ENCODE peak calls at places on chromosome 22, in six cellular contexts. F, B, C, T, S and M are unnamed samples.

GRCh38 chr22:47049078-47049609 is 286.7 kb downstream of the TBC1D22A start:
- DNase-seq in F (peak; percentile 53), B (no peak), S (no peak), T (no peak), C (no peak), M (no peak)

GRCh38 chr22:23286296-23286695 is 106.0 kb downstream of the BCR start:
- DNase-seq in C (no peak), F (no peak), B (no peak), T (no peak), S (no peak), M (no peak)

GRCh38 chr22:42328130-42328821 is 57.8 kb upstream of the TCF20 start:
- DNase-seq in S (no peak), C (no peak), T (no peak), F (no peak), B (no peak), M (no peak)

GRCh38 chr22:23179381-23180294 is 671 bp upstream of the BCR start:
- DNase-seq in S (peak; percentile 61), C (no peak), B (no peak), F (peak; percentile 85), T (no peak), M (no peak)

GRCh38 chr22:26045051-26045450 is 124.2 kb upstream of the SEZ6L start:
- DNase-seq in C (no peak), S (no peak), T (no peak), F (no peak), B (no peak), M (no peak)

GRCh38 chr22:21621891-21622623 is 7.8 kb downstream of the YDJC start:
- DNase-seq in T (no peak), F (no peak), C (no peak), S (peak; percentile 52), B (no peak), M (no peak)

GRCh38 chr22:48089601-48090331 is 1327.3 kb downstream of the TBC1D22A start:
- DNase-seq in S (peak; percentile 48), F (peak; percentile 81), B (no peak), C (no peak), T (peak; percentile 13), M (no peak)

GRCh38 chr22:48152154-48152775 is 1389.8 kb downstream of the TBC1D22A start:
- DNase-seq in B (no peak), T (no peak), F (no peak), C (no peak), S (no peak), M (no peak)

GRCh38 chr22:25139062-25139461 is 60.6 kb upstream of the CRYBB3 start:
- DNase-seq in S (no peak), T (peak; percentile 52), B (no peak), F (no peak), C (no peak), M (no peak)

GRCh38 chr22:25054943-25055511 is 102.5 kb downstream of the KIAA1671 start:
- DNase-seq in S (peak; percentile 76), T (no peak), B (no peak), F (no peak), C (no peak), M (no peak)

GRCh38 chr22:23053051-23053707 is 17.1 kb upstream of the GNAZ start:
- DNase-seq in B (no peak), S (no peak), F (peak; percentile 11), T (no peak), C (no peak), M (no peak)

GRCh38 chr22:39457546-39458442 is 982 bp downstream of the MGAT3 start:
- DNase-seq in F (peak; percentile 65), B (no peak), C (no peak), S (no peak), T (no peak), M (no peak)

GRCh38 chr22:47631571-47632102 is 869.2 kb downstream of the TBC1D22A start:
- DNase-seq in F (no peak), B (peak; percentile 20), T (no peak), S (no peak), C (peak; percentile 91), M (no peak)

GRCh38 chr22:43110927-43111623 is 525 bp downstream of the BIK start:
- DNase-seq in B (peak; percentile 41), F (no peak), C (no peak), T (no peak), S (no peak), M (no peak)

GRCh38 chr22:46066691-46067090 is 83.6 kb upstream of the PPARA start:
- DNase-seq in F (peak; percentile 39), T (no peak), C (no peak), B (no peak), S (peak; percentile 23), M (peak; percentile 86)

GRCh38 chr22:46514592-46515207 is 22.7 kb downstream of the CELSR1 start:
- DNase-seq in F (no peak), S (no peak), C (peak; percentile 69), B (no peak), T (no peak), M (peak; percentile 63)

GRCh38 chr22:46111645-46112306 is 38.5 kb upstream of the PPARA start:
- DNase-seq in S (no peak), C (no peak), F (peak; percentile 90), B (no peak), T (no peak), M (no peak)

GRCh38 chr22:24601217-24602104 is 1.5 kb upstream of the GGT1 start:
- DNase-seq in F (peak; percentile 81), S (no peak), T (no peak), C (peak; percentile 82), B (peak; percentile 81), M (no peak)

GRCh38 chr22:41305646-41306045 is 4.3 kb downstream of the ZC3H7B start:
- DNase-seq in T (no peak), S (peak; percentile 25), F (no peak), B (no peak), C (peak; percentile 51), M (peak; percentile 74)

GRCh38 chr22:41288245-41288946 is 2.4 kb upstream of the RANGAP1 start:
- DNase-seq in F (no peak), T (peak; percentile 11), B (no peak), S (no peak), C (peak; percentile 88), M (peak; percentile 71)

GRCh38 chr22:23534851-23535717 is 45.0 kb downstream of the IGLL1 start:
- DNase-seq in S (no peak), T (no peak), C (no peak), F (peak; percentile 69), B (no peak), M (no peak)

GRCh38 chr22:47210112-47210657 is 447.7 kb downstream of the TBC1D22A start:
- DNase-seq in B (peak; percentile 21), F (peak; percentile 67), T (no peak), C (no peak), S (no peak), M (no peak)

GRCh38 chr22:41446057-41446501 is 522 bp downstream of the TOB2 start:
- DNase-seq in S (peak; percentile 36), B (peak; percentile 45), F (no peak), T (peak; percentile 24), C (no peak), M (peak; percentile 31)

GRCh38 chr22:34847072-34847471 is 218.9 kb upstream of the ISX start:
- DNase-seq in T (no peak), S (no peak), C (no peak), B (no peak), F (no peak), M (no peak)

GRCh38 chr22:42399315-42400271 is 32.6 kb downstream of the NFAM1 start:
- DNase-seq in B (peak; percentile 39), F (no peak), S (no peak), T (peak; percentile 42), C (no peak), M (no peak)

GRCh38 chr22:43376765-43377485 is 33.8 kb upstream of the SCUBE1 start:
- DNase-seq in F (peak; percentile 60), S (no peak), B (no peak), T (no peak), C (no peak), M (no peak)

GRCh38 chr22:48957987-48958321 is 869.7 kb downstream of the BRD1 start:
- DNase-seq in B (no peak), S (no peak), T (no peak), C (no peak), F (peak; percentile 12), M (no peak)

GRCh38 chr22:37953437-37954179 is at the start of the genes C22orf23 and POLR2F:
- DNase-seq in F (peak; percentile 99), S (peak; percentile 96), C (peak; percentile 91), B (peak; percentile 96), T (peak; percentile 96), M (peak; percentile 89)
- H3K27ac ChIP-seq in F (no peak within 1 kb of the TSS), S (peak within 1 kb of the TSS; percentile 85), C (peak within 1 kb of the TSS; percentile 1), B (peak within 1 kb of the TSS; percentile 67), T (peak within 1 kb of the TSS; percentile 77), M (no peak within 1 kb of the TSS)

GRCh38 chr22:27663812-27664211 is 137.7 kb downstream of the MN1 start:
- DNase-seq in F (no peak), C (peak; percentile 74), B (no peak), T (no peak), S (no peak), M (no peak)
- H3K27ac ChIP-seq in F (no peak overlapping the region), C (peak overlapping the region; percentile 89), B (no peak overlapping the region), T (peak overlapping the region; percentile 89), S (no peak overlapping the region), M (no peak overlapping the region)

DNA sequence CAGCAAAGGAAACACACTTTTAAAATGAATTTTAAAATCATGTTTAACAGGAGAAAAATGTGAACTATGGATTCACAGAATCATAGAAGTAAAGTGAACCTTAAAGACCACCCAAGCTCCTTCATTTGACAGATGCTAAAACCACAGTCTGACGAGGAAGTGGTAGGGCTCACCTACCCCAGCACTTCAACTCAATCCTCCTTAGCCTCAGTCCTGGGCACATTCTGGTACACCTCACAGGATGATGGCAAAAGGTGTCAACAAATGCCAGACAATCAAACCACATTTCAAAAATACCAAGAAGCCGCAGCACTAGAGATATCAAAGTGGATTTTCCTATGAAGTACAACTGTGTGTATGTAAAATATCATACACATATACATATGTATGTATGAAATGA is 43.1 kb downstream of the PITPNB start:
- DNase-seq in S (no peak), T (no peak), B (no peak), C (no peak), F (no peak), M (no peak)
- H3K27ac ChIP-seq in S (peak overlapping the region; percentile 8), T (peak overlapping the region; percentile 85), B (no peak overlapping the region), C (no peak overlapping the region), F (no peak overlapping the region), M (no peak overlapping the region)

DNA sequence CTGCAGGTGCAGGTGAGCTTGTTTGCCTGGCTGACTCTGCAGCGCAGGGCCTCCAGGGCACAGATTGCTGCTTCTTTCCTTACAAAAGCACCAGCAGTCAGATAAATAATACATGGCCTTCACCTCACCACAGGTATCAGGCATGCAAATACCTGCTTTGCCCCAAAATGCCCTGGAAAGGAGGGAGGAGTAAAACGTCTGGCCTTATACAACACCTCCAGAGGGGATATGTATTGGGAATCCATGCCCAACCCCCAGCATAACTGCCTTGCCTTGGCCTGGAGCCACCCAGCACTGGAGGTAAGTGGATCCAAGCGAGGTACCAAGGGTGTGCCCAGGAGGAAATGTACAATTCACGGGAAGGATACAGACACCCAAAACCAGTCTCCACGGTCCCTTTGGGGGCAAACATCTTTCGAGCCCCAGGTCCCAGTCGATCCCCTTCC is 860 bp downstream of the TMEM184B start:
- DNase-seq in S (no peak), T (no peak), F (no peak), B (peak; percentile 72), C (peak; percentile 68), M (no peak)
- H3K27ac ChIP-seq in S (peak overlapping the region; percentile 96), T (peak overlapping the region; percentile 96), F (no peak overlapping the region), B (peak overlapping the region; percentile 91), C (peak overlapping the region; percentile 62), M (peak overlapping the region; percentile 82)

DNA sequence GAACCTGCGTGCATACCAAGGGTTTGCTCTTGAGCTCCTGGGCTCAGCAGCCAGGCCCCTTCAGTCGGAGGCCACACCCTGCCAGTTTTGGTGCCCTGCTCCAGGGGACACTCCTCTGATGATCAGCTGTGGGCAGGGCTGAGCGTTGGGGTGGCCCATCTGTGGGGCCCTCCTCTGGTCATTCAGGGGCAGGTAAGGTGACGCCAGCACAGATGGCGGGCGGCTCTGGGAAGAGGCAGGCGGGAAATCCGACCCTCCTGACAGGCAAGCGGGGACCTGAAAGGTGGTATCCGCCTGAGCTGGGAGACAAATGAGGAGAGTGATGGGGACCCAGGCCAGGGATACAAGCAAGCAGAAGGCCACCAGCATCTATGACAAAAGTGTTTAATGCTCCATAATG is 3.8 kb upstream of the MFNG start:
- DNase-seq in C (no peak), T (no peak), B (no peak), S (no peak), F (no peak), M (no peak)
- H3K27ac ChIP-seq in C (no peak overlapping the region), T (no peak overlapping the region), B (no peak overlapping the region), S (no peak overlapping the region), F (no peak overlapping the region), M (no peak overlapping the region)